ENCODE peak calls at places on chromosomes 16 and 17, in four cellular contexts. Z is iPS-NIHi11; E is stimulated activated CD8-positive, alpha-beta memory T cell treated with anti-CD3 and anti-CD28 coated beads, Interleukin-7, amount 100 ng/mL, for 1 hour; Q is posterior cingulate gyrus. K is an unnamed sample.

GRCh38 chr17:69762766-69763165 is 312.3 kb upstream of the KCNJ16 start:
- DNase-seq in Z (no peak), E (no peak), Q (no peak), K (no peak)

GRCh38 chr16:2150418-2151187 is 2.2 kb downstream of the RAB26 start:
- DNase-seq in Z (no peak), E (no peak), Q (no peak), K (no peak)

GRCh38 chr17:77392376-77393273 is 251.9 kb downstream of the SEC14L1 start:
- DNase-seq in Z (peak), E (no peak), Q (no peak), K (no peak)

GRCh38 chr17:39903158-39903884 is 15.1 kb downstream of the GSDMB start:
- DNase-seq in Z (no peak), E (no peak), Q (no peak), K (no peak)

GRCh38 chr17:75549246-75550138 is 24.0 kb downstream of the LLGL2 start:
- DNase-seq in Z (peak), E (no peak), Q (no peak), K (no peak)

GRCh38 chr16:17830651-17831050 is 359.9 kb upstream of the XYLT1 start:
- DNase-seq in Z (no peak), E (no peak), Q (no peak), K (no peak)

GRCh38 chr16:87326151-87326571 is 9.0 kb upstream of the C16orf95 start:
- DNase-seq in Z (no peak), E (no peak), Q (peak), K (no peak)

GRCh38 chr16:676565-677297 is 1.3 kb downstream of the RHBDL1 start:
- DNase-seq in Z (no peak), E (no peak), Q (no peak), K (no peak)

GRCh38 chr17:46950997-46951621 is 27.9 kb downstream of the RPRML start:
- DNase-seq in Z (no peak), E (no peak), Q (peak), K (no peak)

GRCh38 chr17:30790279-30790678 is 34.2 kb downstream of the CRLF3 start:
- DNase-seq in Z (no peak), E (no peak), Q (no peak), K (no peak)

GRCh38 chr17:55444471-55445441 is 23.1 kb upstream of the MMD start:
- DNase-seq in Z (no peak), E (no peak), Q (no peak), K (no peak)

GRCh38 chr17:27552467-27552779 is 78.6 kb upstream of the LGALS9 start:
- DNase-seq in Z (no peak), E (no peak), Q (no peak), K (no peak)

GRCh38 chr17:80789356-80789902 is 202.2 kb upstream of the CHMP6 start:
- DNase-seq in Z (no peak), E (no peak), Q (no peak), K (no peak)

GRCh38 chr16:88004391-88004790 is 53.2 kb downstream of the BANP start:
- DNase-seq in Z (no peak), E (no peak), Q (no peak), K (no peak)

GRCh38 chr16:8716592-8716991 is 42.2 kb downstream of the ABAT start:
- DNase-seq in Z (no peak), E (no peak), Q (no peak), K (no peak)

GRCh38 chr16:585351-585750 is 4.5 kb upstream of the RAB40C start:
- DNase-seq in Z (peak), E (no peak), Q (peak), K (no peak)

GRCh38 chr17:75623386-75623785 is 9.8 kb upstream of the SMIM5 start:
- DNase-seq in Z (no peak), E (no peak), Q (no peak), K (no peak)

GRCh38 chr17:9324864-9325263 is 250.8 kb downstream of the STX8 start:
- DNase-seq in Z (no peak), E (no peak), Q (no peak), K (no peak)

GRCh38 chr16:84986102-84986501 is 25.2 kb downstream of the ZDHHC7 start:
- DNase-seq in Z (no peak), E (no peak), Q (peak), K (no peak)

GRCh38 chr16:56202036-56202435 is 10.7 kb downstream of the GNAO1 start:
- DNase-seq in Z (no peak), E (no peak), Q (no peak), K (no peak)

GRCh38 chr17:32575865-32576264 is 89.1 kb downstream of the CDK5R1 start:
- DNase-seq in Z (no peak), E (no peak), Q (no peak), K (no peak)